ENCODE peak calls at places on chromosomes 4 and X, in four cellular contexts. One of them, this sample, is unnamed. For H3K4me1, the result is how much of the 10 kb centered on the place peaks cover.

GRCh38 chrX:13658602-13659001 is 5.7 kb downstream of the TCEANC start:
- DNase-seq in aorta: no peak
- DNase-seq in tibial nerve: no peak
- DNase-seq in uterus: no peak
- DNase-seq in this sample: peak

GRCh38 chr4:168645933-168646768 is 149.3 kb downstream of the PALLD start:
- DNase-seq in tibial nerve: no peak
- DNase-seq in aorta: no peak
- DNase-seq in uterus: no peak
- DNase-seq in this sample: no peak

GRCh38 chrX:108699368-108699767 is 37.0 kb downstream of the IRS4 start:
- DNase-seq in tibial nerve: no peak
- DNase-seq in uterus: no peak
- DNase-seq in aorta: no peak
- DNase-seq in this sample: no peak

GRCh38 chr4:8580321-8581093 is at the start of gene GPR78:
- DNase-seq in aorta: peak
- DNase-seq in tibial nerve: no peak
- DNase-seq in uterus: peak
- DNase-seq in this sample: no peak

GRCh38 chr4:8050555-8051206 is 107.9 kb downstream of the ABLIM2 start:
- DNase-seq in aorta: peak
- DNase-seq in tibial nerve: peak
- DNase-seq in uterus: peak
- DNase-seq in this sample: no peak

GRCh38 chr4:55321707-55322264 is 24.3 kb upstream of the SRD5A3 start:
- DNase-seq in uterus: peak
- DNase-seq in tibial nerve: peak
- DNase-seq in aorta: no peak
- DNase-seq in this sample: no peak

GRCh38 chrX:23386260-23386659 is 51.6 kb downstream of the PTCHD1 start:
- DNase-seq in tibial nerve: no peak
- DNase-seq in aorta: no peak
- DNase-seq in uterus: no peak
- DNase-seq in this sample: no peak

GRCh38 chr4:187141101-187141500 is 417.4 kb upstream of the FAT1 start:
- DNase-seq in uterus: no peak
- DNase-seq in tibial nerve: no peak
- DNase-seq in aorta: no peak
- DNase-seq in this sample: no peak

GRCh38 chr4:41428941-41429669 is 108.9 kb upstream of the LIMCH1 start:
- DNase-seq in aorta: no peak
- DNase-seq in tibial nerve: no peak
- DNase-seq in uterus: no peak
- DNase-seq in this sample: no peak

GRCh38 chr4:185205697-185206342 is 2.0 kb upstream of the CFAP97 start:
- DNase-seq in aorta: no peak
- DNase-seq in tibial nerve: no peak
- DNase-seq in uterus: no peak
- DNase-seq in this sample: no peak

GRCh38 chr4:185201983-185202962 is 1.5 kb downstream of the CFAP97 start:
- DNase-seq in aorta: no peak
- DNase-seq in uterus: no peak
- DNase-seq in tibial nerve: no peak
- DNase-seq in this sample: no peak

GRCh38 chr4:185203380-185204237 is at the start of gene CFAP97:
- DNase-seq in tibial nerve: peak
- DNase-seq in aorta: peak
- DNase-seq in uterus: peak
- DNase-seq in this sample: peak

GRCh38 chr4:185202984-185203379 is 818 bp downstream of the CFAP97 start:
- DNase-seq in aorta: no peak
- DNase-seq in tibial nerve: no peak
- DNase-seq in uterus: no peak
- DNase-seq in this sample: no peak

DNA sequence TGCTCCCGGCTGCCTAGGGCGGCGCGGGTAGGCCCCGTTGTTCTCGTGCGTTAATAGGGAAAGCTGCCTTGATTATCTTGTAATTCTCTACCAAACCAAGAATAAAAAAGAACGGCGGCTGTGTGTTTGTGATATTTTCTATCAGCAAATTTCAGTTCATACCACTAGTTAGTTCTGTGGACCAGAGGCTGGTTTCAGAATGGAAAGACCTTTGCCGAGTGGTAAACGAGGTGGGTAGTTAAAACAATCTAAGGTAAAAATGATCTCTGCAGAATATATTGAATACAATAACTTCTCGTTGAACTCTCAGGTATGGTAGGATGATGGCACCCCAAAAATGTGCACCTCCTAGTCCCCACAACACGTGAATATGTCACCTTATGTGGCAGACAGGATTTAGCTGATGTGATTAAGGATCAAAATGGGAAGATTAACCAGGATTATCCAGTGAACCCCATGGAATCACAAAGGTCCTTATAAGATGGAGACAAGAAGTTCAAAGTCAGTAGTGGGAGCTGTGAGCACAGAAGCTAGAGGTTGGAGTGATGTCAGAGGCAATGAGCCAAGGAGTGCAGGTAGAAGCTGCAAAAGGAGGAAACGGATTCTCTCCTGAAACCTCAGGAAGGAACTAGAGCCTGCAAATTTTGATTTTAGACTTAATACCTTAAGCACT is 574 bp upstream of the CFAP97 start:
- DNase-seq in tibial nerve: no peak
- DNase-seq in aorta: no peak
- DNase-seq in uterus: no peak
- DNase-seq in this sample: no peak
- H3K4me1 ChIP-seq in tibial nerve: under half
- H3K4me1 ChIP-seq in aorta: under half
- H3K4me1 ChIP-seq in uterus: under half
- H3K4me1 ChIP-seq in this sample: under half

GRCh38 chrX:91434351-91435168 is at the start of gene PABPC5:
- DNase-seq in uterus: peak
- DNase-seq in tibial nerve: peak
- DNase-seq in aorta: peak
- DNase-seq in this sample: no peak

DNA sequence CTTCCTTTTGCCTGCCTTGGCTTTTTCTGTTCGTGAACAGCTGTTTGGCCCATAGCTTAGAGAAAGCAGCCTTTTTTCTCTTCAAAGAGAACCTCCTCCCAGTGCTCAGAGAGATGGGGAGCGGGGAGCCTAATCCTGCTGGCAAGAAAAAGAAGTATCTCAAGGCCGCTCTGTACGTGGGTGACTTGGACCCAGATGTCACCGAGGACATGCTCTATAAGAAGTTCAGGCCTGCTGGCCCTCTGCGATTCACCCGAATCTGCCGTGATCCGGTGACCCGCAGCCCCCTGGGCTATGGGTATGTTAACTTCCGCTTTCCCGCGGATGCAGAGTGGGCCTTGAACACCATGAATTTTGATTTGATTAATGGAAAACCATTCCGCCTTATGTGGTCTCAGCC is 826 bp downstream of the PABPC5 start:
- DNase-seq in uterus: no peak
- DNase-seq in aorta: peak
- DNase-seq in tibial nerve: no peak
- DNase-seq in this sample: no peak
- H3K4me3 ChIP-seq in uterus: peak
- H3K4me3 ChIP-seq in aorta: peak
- H3K4me3 ChIP-seq in tibial nerve: peak
- H3K4me3 ChIP-seq in this sample: no peak

DNA sequence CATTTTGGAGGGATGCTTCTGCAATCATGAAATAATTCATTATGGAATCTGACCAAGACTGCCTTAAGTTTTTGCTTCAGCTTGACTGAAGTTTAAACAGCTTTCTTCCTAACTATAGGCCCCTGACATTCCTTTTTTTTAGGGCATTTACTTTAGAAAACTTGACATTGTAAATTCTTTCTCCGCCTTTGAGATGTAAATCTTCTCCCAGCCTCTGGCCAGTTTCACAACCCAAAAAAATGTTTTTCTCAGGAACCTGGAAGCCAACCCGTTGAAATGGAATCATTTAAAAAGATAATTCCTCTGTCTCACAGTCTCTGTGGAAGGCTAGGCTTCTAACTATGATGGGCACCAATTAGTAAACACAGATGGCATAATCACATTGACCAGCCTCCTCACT is 710.4 kb upstream of the PABPC4L start:
- DNase-seq in tibial nerve: no peak
- DNase-seq in uterus: no peak
- DNase-seq in aorta: no peak
- DNase-seq in this sample: no peak
- H3K4me1 ChIP-seq in tibial nerve: under half
- H3K4me1 ChIP-seq in uterus: under half
- H3K4me1 ChIP-seq in aorta: under half
- H3K4me1 ChIP-seq in this sample: under half

GRCh38 chrX:79080131-79080530 is 64.4 kb upstream of the GPR174 start:
- DNase-seq in aorta: no peak
- DNase-seq in tibial nerve: no peak
- DNase-seq in uterus: no peak
- DNase-seq in this sample: no peak
- H3K4me3 ChIP-seq in aorta: no peak
- H3K4me3 ChIP-seq in tibial nerve: no peak
- H3K4me3 ChIP-seq in uterus: no peak
- H3K4me3 ChIP-seq in this sample: no peak

DNA sequence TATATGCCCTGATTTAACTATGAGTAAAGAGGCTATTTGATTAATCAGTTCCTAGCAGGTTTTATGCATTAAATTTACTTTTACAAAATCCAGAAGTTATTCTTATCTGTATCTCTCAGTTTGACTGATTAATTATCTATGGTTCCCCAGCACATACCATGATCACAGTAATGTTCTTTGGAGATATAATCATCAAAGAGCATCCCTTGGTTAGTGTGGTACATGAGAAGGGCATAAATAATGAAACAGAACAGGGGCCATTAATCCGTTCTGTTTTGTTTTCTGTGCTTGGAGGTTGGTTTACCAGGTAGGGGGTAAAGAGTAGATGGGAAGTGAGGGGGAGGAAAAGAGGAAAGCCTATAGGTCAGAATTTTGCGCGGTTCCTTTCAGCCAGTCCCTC is 718.7 kb upstream of the TENM3 start:
- DNase-seq in aorta: no peak
- DNase-seq in uterus: no peak
- DNase-seq in tibial nerve: no peak
- DNase-seq in this sample: no peak
- H3K4me1 ChIP-seq in aorta: under half
- H3K4me1 ChIP-seq in uterus: under half
- H3K4me1 ChIP-seq in tibial nerve: under half
- H3K4me1 ChIP-seq in this sample: under half

GRCh38 chrX:70444326-70445196 is at the start of gene DLG3:
- DNase-seq in uterus: no peak
- DNase-seq in aorta: no peak
- DNase-seq in tibial nerve: no peak
- DNase-seq in this sample: no peak
- H3K4me3 ChIP-seq in uterus: no peak
- H3K4me3 ChIP-seq in aorta: peak
- H3K4me3 ChIP-seq in tibial nerve: no peak
- H3K4me3 ChIP-seq in this sample: no peak

GRCh38 chr4:112302320-112303274 is 5.4 kb downstream of the ALPK1 start:
- DNase-seq in uterus: no peak
- DNase-seq in tibial nerve: no peak
- DNase-seq in aorta: no peak
- DNase-seq in this sample: no peak
- H3K4me1 ChIP-seq in uterus: under half
- H3K4me1 ChIP-seq in tibial nerve: under half
- H3K4me1 ChIP-seq in aorta: under half
- H3K4me1 ChIP-seq in this sample: under half

GRCh38 chr4:48904541-48905142 is 1.9 kb downstream of the OCIAD2 start:
- DNase-seq in aorta: no peak
- DNase-seq in tibial nerve: no peak
- DNase-seq in uterus: no peak
- DNase-seq in this sample: no peak
- H3K4me3 ChIP-seq in aorta: no peak
- H3K4me3 ChIP-seq in tibial nerve: no peak
- H3K4me3 ChIP-seq in uterus: no peak
- H3K4me3 ChIP-seq in this sample: no peak

GRCh38 chr4:681736-682451 is 7.1 kb downstream of the SLC49A3 start:
- DNase-seq in tibial nerve: no peak
- DNase-seq in aorta: peak
- DNase-seq in uterus: no peak
- DNase-seq in this sample: peak

GRCh38 chr4:683982-684571 is 4.9 kb downstream of the SLC49A3 start:
- DNase-seq in aorta: peak
- DNase-seq in tibial nerve: peak
- DNase-seq in uterus: no peak
- DNase-seq in this sample: no peak

GRCh38 chr4:682490-683172 is 6.3 kb downstream of the SLC49A3 start:
- DNase-seq in uterus: no peak
- DNase-seq in aorta: no peak
- DNase-seq in tibial nerve: no peak
- DNase-seq in this sample: no peak

GRCh38 chr4:684611-685010 is 4.3 kb downstream of the SLC49A3 start:
- DNase-seq in aorta: no peak
- DNase-seq in uterus: no peak
- DNase-seq in tibial nerve: no peak
- DNase-seq in this sample: no peak

DNA sequence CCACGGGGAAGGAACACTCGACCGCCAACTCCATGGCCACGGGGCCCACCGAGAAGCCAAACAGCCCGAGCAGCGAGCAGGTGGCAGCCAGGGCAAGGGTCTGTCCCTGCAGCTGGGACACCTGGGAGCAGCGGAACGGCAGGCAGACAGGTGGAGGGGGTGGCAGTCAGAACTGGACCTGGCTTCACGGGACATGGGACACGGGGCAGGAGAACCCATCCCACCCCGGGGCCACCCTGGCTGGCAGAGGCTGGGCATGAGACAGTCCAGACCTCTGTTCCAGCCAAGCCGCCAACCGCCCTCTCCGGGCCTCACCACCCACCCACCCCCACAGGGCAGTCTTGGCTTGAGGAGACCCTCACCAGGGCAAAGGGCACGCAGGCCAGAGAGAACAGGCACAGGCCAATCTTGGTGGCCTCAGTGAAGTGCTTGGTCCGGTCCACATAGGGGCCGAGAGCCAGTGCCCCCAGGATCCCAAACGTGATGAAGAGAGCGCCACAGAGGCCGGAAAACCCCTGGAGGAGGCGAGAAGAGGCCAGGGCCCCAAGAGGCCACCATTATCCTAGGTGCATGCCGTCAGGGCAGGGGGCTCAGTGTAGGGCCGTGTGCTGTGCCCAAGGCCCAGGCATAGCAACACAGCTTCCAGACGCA is 5.6 kb downstream of the SLC49A3 start:
- DNase-seq in aorta: no peak
- DNase-seq in tibial nerve: no peak
- DNase-seq in uterus: no peak
- DNase-seq in this sample: no peak
- H3K4me1 ChIP-seq in aorta: under half
- H3K4me1 ChIP-seq in tibial nerve: half or more
- H3K4me1 ChIP-seq in uterus: under half
- H3K4me1 ChIP-seq in this sample: under half